ENCODE peak calls at places on chromosomes 7 and 10, in seven cellular contexts. Y, N, Z, D, G, M and B are unnamed samples.

GRCh38 chr7:117273325-117274292 is 49.2 kb downstream of the WNT2 start:
- DNase-seq in Y (no peak), N (no peak), Z (no peak), D (no peak), G (no peak), M (no peak), B (no peak)

GRCh38 chr10:11720260-11720741 is 21.9 kb upstream of the ECHDC3 start:
- DNase-seq in Y (no peak), N (no peak), Z (no peak), D (peak), G (no peak), M (no peak), B (no peak)

GRCh38 chr10:100327007-100327700 is 2.9 kb downstream of the PKD2L1 start:
- DNase-seq in Y (no peak), N (peak), Z (no peak), D (no peak), G (no peak), M (no peak), B (no peak)

GRCh38 chr10:131921191-131921590 is 20.4 kb downstream of the PPP2R2D start:
- DNase-seq in Y (peak), N (no peak), Z (peak), D (no peak), G (no peak), M (no peak), B (no peak)

GRCh38 chr7:94003446-94004023 is 620 bp downstream of the BET1 start:
- DNase-seq in Y (no peak), N (peak), Z (no peak), D (peak), G (no peak), M (no peak), B (peak)

GRCh38 chr7:13189712-13190111 is 502.3 kb downstream of the ARL4A start:
- DNase-seq in Y (no peak), N (no peak), Z (no peak), D (no peak), G (no peak), M (no peak), B (no peak)

GRCh38 chr7:86747698-86748097 is 104.0 kb downstream of the GRM3 start:
- DNase-seq in Y (peak), N (no peak), Z (no peak), D (no peak), G (peak), M (no peak), B (no peak)

GRCh38 chr10:32273326-32273725 is 73.6 kb downstream of the EPC1 start:
- DNase-seq in Y (no peak), N (no peak), Z (no peak), D (no peak), G (no peak), M (no peak), B (no peak)

GRCh38 chr10:99854860-99855259 is 72.4 kb downstream of the ABCC2 start:
- DNase-seq in Y (peak), N (peak), Z (no peak), D (no peak), G (no peak), M (no peak), B (peak)

GRCh38 chr10:112213836-112214235 is 30.3 kb upstream of the GPAM start:
- DNase-seq in Y (no peak), N (no peak), Z (no peak), D (no peak), G (no peak), M (no peak), B (no peak)

GRCh38 chr10:88728107-88728763 is 22.2 kb downstream of the LIPK start:
- DNase-seq in Y (peak), N (no peak), Z (peak), D (peak), G (peak), M (peak), B (no peak)

GRCh38 chr10:118542205-118542604 is 53.2 kb downstream of the PRLHR start:
- DNase-seq in Y (no peak), N (no peak), Z (no peak), D (no peak), G (no peak), M (no peak), B (no peak)

GRCh38 chr7:150340024-150340749 is 1.2 kb downstream of the RARRES2 start:
- DNase-seq in Y (peak), N (peak), Z (no peak), D (no peak), G (no peak), M (no peak), B (peak)

GRCh38 chr7:108808556-108808955 is 238.9 kb downstream of the DNAJB9 start:
- DNase-seq in Y (no peak), N (no peak), Z (no peak), D (no peak), G (no peak), M (no peak), B (no peak)
- H3K18ac ChIP-seq in Y (no peak), N (no peak), Z (no peak), D (no peak), G (no peak), M (no peak), B (no peak)

GRCh38 chr10:123912466-123913201 is 21.0 kb upstream of the CPXM2 start:
- DNase-seq in Y (no peak), N (no peak), Z (no peak), D (no peak), G (no peak), M (no peak), B (no peak)
- H3K27ac ChIP-seq in Y (no peak), N (no peak), Z (no peak), D (no peak), G (no peak), M (no peak), B (no peak)

DNA sequence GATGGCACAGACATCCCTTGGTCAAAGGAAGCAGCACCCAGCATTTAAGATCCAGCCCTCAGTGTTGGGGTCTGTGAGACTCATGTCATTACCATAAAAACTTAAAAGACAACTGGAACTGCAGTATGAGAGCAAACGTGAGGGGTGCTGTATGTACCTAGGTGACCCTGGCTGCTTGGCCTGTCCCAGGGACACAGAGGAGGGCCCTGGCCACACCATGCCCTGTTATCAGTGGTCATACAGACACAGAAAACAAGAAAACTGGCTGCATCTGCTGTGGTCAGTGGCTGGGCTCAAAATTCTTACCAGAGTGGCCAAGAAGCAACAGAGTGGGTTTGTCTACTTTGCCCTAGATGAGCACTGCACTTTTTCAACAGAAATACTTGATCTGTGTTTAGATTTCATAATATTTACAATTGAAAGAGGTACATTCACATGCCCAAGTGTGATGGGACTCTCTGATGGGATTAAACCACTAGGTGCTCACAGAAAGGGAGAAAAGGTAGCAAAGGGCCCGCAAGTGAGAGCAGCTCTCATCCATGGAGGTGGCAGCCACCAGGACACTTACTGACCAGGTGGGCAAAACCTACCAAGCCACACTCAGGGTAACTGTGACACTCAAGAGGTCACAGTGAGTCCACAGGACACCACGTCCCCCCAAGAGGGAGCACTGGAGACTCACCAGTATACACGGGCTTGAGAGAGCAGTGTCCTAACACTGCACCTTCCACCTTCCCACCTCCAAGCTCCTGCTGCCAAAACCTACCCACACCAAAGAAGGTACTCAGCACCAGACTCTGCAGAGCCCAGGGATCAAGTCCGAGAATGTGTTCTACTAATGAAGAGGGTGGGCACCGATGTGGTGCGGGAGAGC is 68.1 kb upstream of the CAMK2B start:
- DNase-seq in Y (no peak), N (no peak), Z (peak), D (no peak), G (no peak), M (peak), B (no peak)
- H2BK5ac ChIP-seq in Y (no peak), N (no peak), Z (no peak), D (no peak), G (no peak), M (no peak), B (no peak)

DNA sequence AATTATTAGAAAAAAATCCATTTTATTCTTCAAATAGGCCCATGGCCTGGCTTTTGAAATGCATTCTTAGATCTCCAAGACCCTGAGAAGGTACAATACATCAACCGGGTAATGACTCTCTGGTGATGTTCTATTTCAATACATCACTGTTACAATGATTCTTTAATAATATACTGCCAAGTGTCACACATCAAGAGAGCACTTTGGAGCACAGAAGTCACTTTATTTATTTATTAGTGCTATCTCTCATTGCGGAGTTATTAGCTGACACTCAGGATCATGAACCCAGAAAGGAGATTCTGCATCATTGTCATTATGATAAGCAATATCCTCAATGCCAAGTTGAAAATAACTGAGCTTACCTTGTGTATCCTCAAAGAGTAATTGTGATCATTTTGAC is 748.5 kb upstream of the MBL2 start:
- DNase-seq in Y (no peak), N (no peak), Z (no peak), D (no peak), G (no peak), M (no peak), B (no peak)
- H3K18ac ChIP-seq in Y (no peak), N (no peak), Z (no peak), D (no peak), G (no peak), M (no peak), B (no peak)

GRCh38 chr7:128053991-128054390 is 22.8 kb upstream of the LRRC4 start:
- DNase-seq in Y (peak), N (no peak), Z (no peak), D (no peak), G (no peak), M (no peak), B (no peak)

GRCh38 chr7:128055668-128056067 is 24.4 kb upstream of the LRRC4 start:
- DNase-seq in Y (no peak), N (no peak), Z (no peak), D (no peak), G (no peak), M (no peak), B (peak)

GRCh38 chr7:128057909-128058308 is 26.7 kb upstream of the LRRC4 start:
- DNase-seq in Y (no peak), N (no peak), Z (no peak), D (no peak), G (no peak), M (no peak), B (no peak)

GRCh38 chr7:128059143-128059975 is 28.1 kb upstream of the LRRC4 start:
- DNase-seq in Y (no peak), N (no peak), Z (no peak), D (no peak), G (peak), M (no peak), B (no peak)

GRCh38 chr7:128056901-128057300 is 25.7 kb upstream of the LRRC4 start:
- DNase-seq in Y (no peak), N (peak), Z (no peak), D (peak), G (no peak), M (no peak), B (peak)
- H3K27ac ChIP-seq in Y (no peak), N (no peak), Z (no peak), D (no peak), G (no peak), M (no peak), B (peak)

DNA sequence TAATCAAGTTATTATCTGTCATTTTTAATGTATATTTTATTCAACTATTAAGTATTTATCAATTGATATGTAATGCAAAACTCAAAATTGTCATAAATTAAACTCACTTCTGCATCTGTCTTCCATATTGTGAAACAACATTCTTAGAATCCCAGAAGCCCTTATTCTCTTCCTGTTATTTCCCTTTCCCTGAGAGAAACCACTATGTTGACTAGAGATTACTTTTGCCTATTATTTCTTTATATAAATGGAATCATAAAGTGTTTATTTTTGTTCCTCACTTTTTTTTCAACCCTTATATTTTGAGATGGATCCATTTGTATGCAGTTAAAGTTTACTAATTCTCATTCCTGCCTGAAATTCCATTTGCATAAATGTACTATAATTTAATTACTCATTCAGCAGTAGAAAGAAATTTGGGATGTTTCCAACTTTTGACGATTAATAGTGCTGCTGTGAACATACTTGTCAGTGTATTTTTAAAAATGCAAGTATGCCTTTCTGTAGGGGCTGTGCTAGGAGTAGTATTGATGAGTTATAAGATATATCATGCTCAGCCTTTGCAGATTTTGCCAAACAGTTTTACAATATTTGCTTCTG is 211.2 kb downstream of the SEMA3D start:
- DNase-seq in Y (no peak), N (peak), Z (no peak), D (no peak), G (no peak), M (no peak), B (no peak)
- H2BK5ac ChIP-seq in Y (no peak), N (no peak), Z (no peak), D (no peak), G (no peak), M (no peak), B (no peak)

DNA sequence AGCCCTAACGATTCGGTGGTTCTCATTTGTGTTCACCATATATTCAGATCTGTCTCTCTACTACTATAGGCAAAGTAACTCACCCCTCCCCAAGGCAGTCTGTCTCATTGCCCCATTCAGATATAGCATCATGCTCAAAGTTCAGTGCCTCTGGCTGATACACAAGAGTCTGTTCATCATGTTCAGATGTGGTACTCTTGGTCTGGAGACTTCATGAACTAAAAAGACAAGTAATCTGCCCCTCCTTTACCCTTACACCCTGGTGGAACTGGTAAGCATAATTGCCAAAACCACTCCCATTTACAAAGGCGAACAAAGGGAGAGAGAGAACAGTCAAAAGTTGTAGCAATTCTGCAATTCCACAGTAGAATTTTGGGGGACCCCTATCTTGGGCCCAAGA is 29.9 kb downstream of the UMAD1 start:
- DNase-seq in Y (no peak), N (no peak), Z (no peak), D (no peak), G (no peak), M (no peak), B (no peak)
- H3K18ac ChIP-seq in Y (no peak), N (no peak), Z (no peak), D (no peak), G (no peak), M (no peak), B (no peak)

GRCh38 chr7:99078416-99078815 is 65.5 kb downstream of the SMURF1 start:
- DNase-seq in Y (no peak), N (no peak), Z (no peak), D (no peak), G (no peak), M (no peak), B (no peak)
- H3K27ac ChIP-seq in Y (no peak), N (no peak), Z (no peak), D (no peak), G (no peak), M (no peak), B (no peak)